ENCODE peak calls at places on chromosomes 11 and 22, in four cellular contexts. V is sigmoid colon, W is HCT116, E is IMR-90. D is an unnamed sample.

GRCh38 chr11:32262367-32262766 is 171.5 kb downstream of the RCN1 start:
- DNase-seq in V (no peak), W (no peak), E (no peak), D (no peak)

GRCh38 chr11:19844806-19845205 is 132.2 kb downstream of the NAV2 start:
- DNase-seq in V (no peak), E (no peak), W (no peak), D (no peak)

GRCh38 chr11:78193806-78194205 is 5.1 kb downstream of the USP35 start:
- DNase-seq in V (peak; percentile 52), W (no peak), E (no peak), D (no peak)

GRCh38 chr11:131993291-131993690 is 622.9 kb downstream of the NTM start:
- DNase-seq in V (no peak), E (peak; percentile 44), W (no peak), D (no peak)

GRCh38 chr11:60064115-60064514 is 7.7 kb downstream of the MS4A3 start:
- DNase-seq in V (no peak), E (no peak), W (no peak), D (no peak)

GRCh38 chr11:81596709-81597108 is 1137.0 kb downstream of the FAM181B start:
- DNase-seq in W (no peak), E (no peak), V (no peak), D (no peak)

GRCh38 chr11:119793335-119793984 is 64.5 kb upstream of the NECTIN1 start:
- DNase-seq in E (no peak), W (no peak), V (no peak), D (no peak)

GRCh38 chr11:12625438-12626071 is 48.7 kb upstream of the TEAD1 start:
- DNase-seq in W (no peak), E (peak; percentile 98), V (no peak), D (no peak)

GRCh38 chr11:86688398-86689179 is 16.2 kb upstream of the ME3 start:
- DNase-seq in V (no peak), E (peak; percentile 91), W (no peak), D (no peak)

GRCh38 chr11:130782361-130783221 is 133.7 kb downstream of the SNX19 start:
- DNase-seq in E (peak; percentile 52), W (no peak), V (no peak), D (no peak)

GRCh38 chr11:30879322-30880020 is 293.3 kb upstream of the MPPED2 start:
- DNase-seq in E (no peak), W (no peak), V (no peak), D (no peak)

DNA sequence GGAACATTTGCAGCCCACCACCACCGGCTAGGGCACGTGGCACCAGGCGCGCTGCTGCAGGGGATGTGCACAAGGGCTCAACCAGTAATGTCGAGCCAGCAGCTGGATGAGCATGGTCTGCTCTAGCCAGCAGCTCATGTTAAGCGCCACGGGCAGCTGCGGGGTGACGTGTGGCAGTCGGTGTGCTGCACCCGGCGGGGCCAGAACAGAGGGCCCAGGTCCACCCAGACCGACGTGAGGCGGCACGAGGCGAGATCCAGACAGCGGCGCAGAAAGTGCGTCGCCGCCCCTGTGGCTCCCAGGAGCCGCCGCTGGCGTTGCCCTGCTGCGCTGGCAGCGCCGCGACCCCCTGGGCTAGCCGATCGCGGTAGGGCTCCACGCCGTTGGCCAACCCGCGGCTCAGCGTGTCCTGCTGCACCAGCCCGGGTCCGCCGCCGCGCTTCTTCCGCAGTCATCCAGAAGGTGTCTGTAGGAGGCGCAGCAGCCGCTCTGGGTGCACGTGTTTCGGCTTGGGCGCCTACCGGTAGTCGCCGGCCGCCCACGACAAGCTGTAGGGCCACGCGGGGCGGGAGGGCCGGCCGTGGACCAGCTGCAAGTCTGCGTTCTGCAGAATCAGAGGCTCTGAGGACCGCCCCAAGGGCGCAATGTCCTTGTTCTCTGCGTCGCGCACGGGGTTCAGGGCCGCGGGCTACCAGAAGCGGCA is 4.6 kb upstream of the GALR3 start:
- DNase-seq in W (no peak), E (peak; percentile 35), V (peak; percentile 83), D (no peak)
- TF ChIP-seq POLR2A in W (no peak), E (no peak), V (no peak), D (no peak)

GRCh38 chr11:46850829-46851380 is 4.8 kb upstream of the CKAP5 start:
- DNase-seq in W (no peak), V (no peak), E (no peak), D (no peak)

GRCh38 chr11:46849631-46850030 is 3.6 kb upstream of the CKAP5 start:
- DNase-seq in V (no peak), E (no peak), W (no peak), D (no peak)

GRCh38 chr11:46846510-46846830 is 390 bp upstream of the CKAP5 start:
- DNase-seq in E (no peak), V (no peak), W (no peak), D (no peak)

GRCh38 chr11:46845440-46845739 is 690 bp downstream of the CKAP5 start:
- DNase-seq in E (no peak), W (no peak), V (no peak), D (no peak)

DNA sequence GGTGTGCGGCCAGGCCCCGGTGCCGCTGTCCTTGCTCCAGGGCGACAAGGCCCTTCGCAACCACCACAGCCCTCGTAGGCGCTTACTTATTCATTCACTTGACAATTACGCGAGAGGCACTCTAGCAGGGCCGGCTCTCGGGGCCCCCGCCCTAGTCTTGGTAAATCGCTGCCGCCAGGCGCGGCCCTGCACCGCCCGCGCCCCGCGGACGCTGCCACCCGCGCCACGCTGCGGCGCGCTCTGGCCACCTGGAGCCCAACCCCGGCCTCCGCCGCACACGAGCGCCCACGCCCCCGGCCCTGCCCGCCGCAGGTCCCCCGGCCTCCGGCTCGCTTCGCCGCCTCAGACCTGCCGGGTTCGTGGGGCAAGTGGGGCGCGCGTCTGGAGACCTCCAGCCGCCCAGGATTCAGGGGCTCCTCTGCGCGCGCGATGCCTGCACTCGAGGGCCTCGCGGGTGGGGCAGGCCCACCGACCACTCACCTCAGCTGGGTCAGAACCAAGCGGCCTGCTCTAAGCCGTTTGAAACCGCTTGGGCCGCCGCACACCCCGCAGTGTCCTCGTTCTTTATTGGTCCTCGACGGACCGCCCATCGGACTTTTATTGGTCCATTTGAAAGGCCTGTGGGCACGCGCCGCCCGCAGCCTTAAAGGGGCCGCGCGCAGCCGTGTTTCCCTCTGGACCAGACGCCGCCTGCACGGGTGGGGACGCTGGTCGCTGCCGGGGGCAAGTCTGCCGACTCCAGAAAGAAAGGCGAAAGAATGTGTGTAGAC is at the start of gene CKAP5:
- DNase-seq in E (peak; percentile 87), W (peak; percentile 73), V (peak; percentile 95), D (peak; percentile 90)
- H3K4me1 ChIP-seq in E (peaks cover 1% of the 10 kb centered on the region), W (peaks cover 16% of the 10 kb centered on the region), V (no peaks in the 10 kb centered on the region), D (no peaks in the 10 kb centered on the region)

DNA sequence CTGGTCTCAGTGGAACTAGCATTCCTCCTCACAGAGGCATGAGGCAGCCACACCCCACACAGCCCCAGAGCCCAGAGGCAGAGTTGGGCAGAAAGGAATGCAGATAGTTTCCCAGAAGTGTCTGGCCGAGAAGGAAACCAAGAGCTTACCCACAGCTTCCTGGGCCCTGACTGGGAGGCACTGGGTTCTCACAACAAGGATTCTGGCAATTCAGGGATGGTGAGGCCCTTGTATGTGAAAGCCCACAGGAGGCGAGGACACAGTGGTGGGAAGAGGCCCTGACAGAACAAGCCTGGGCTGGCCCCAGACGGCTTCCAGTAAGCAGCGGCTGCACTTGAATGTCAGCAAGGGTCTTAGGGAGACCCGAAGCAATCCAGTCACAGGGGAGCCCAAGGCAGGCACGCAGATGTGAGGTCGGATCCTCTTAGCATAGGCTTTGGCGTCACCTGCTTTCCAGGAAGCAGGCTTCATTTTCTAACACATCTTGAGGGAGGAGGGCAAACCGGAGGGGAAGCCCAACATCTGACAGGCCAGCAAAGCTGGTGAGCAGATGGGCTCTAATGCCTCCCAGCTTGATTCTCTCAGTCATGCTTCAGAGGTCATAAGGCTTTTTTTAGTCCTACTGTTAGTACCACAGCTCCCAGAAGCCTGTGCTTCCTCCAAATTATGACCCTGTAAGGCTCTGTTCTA is 78.3 kb upstream of the AKIP1 start:
- DNase-seq in W (no peak), E (peak; percentile 83), V (peak; percentile 64), D (peak; percentile 24)
- TF ChIP-seq POLR2A in W (no peak), E (no peak), V (no peak), D (no peak)

GRCh38 chr11:92489831-92490399 is 265.3 kb downstream of the FAT3 start:
- DNase-seq in W (no peak), V (no peak), E (no peak), D (no peak)
- H3K4me1 ChIP-seq in W (no peaks in the 10 kb centered on the region), V (no peaks in the 10 kb centered on the region), E (no peaks in the 10 kb centered on the region), D (no peaks in the 10 kb centered on the region)

DNA sequence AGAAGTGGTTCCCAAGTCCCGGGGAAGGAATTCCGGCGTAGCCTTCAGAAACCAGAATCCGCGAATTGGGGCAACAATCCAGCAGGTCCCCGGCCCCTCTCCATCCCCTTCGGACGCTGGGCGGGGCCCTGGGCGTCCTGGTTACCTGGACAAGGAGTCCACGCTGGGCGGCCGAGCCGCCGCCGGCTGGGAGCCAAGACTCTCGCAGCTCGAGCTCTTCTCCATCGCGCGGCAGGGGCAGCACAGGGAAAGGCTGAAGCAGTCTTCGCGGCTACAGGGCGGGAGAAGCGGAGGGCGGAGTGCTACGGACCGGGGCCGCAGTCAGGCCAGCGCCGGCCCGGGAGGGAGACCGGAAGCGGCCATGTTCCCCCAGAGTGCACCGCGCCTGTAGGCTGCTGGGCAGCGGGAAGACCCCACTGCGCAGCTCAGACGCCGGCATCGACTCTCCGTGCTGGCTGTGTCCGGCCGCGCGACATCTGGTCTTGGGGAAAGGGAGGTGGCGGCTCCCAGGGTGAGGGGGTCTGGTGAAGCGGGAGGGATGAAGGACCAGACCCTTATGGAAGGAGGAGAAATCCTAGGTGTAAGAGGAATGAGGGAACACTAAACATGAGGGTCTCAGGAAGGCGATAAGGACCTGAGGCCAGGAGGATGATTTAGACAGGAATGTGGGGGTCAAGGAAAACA is at the start of gene MTMR2:
- DNase-seq in W (peak; percentile 31), V (peak; percentile 87), E (peak; percentile 70), D (peak; percentile 67)
- TF ChIP-seq POLR2A in W (peak; percentile 97), V (peak; percentile 72), E (peak; percentile 96), D (peak; percentile 72)

GRCh38 chr22:31241200-31241599 is 29.1 kb downstream of the LIMK2 start:
- DNase-seq in E (peak; percentile 26), W (no peak), V (no peak), D (no peak)
- H3K4me1 ChIP-seq in E (peaks cover 25% of the 10 kb centered on the region), W (peaks cover 63% of the 10 kb centered on the region), V (no peaks in the 10 kb centered on the region), D (no peaks in the 10 kb centered on the region)

D was measured in uterus.